ENCODE peak calls at places on chromosomes 1 and 21, in five cellular contexts. P is NCI-H1092, R is RKO, N is endodermal cell, O is Panc1. E is an unnamed sample.

GRCh38 chr1:66489146-66489545 is 44.8 kb upstream of the SGIP1 start:
- DNase-seq in O (no peak), N (no peak), R (peak), P (no peak), E (no peak)

GRCh38 chr1:91736999-91737615 is 148.8 kb downstream of the TGFBR3 start:
- DNase-seq in N (peak), O (peak), R (peak), P (no peak), E (no peak)

GRCh38 chr1:212219679-212220463 is 65.3 kb upstream of the PPP2R5A start:
- DNase-seq in P (no peak), O (no peak), N (peak), R (no peak), E (no peak)

GRCh38 chr1:27031235-27032118 is 18.8 kb upstream of the TENT5B start:
- DNase-seq in R (no peak), O (no peak), N (peak), P (no peak), E (no peak)

GRCh38 chr1:56095924-56096655 is 483.3 kb downstream of the PLPP3 start:
- DNase-seq in P (no peak), R (no peak), N (no peak), O (no peak), E (no peak)

GRCh38 chr1:72777918-72778317 is 495.6 kb upstream of the NEGR1 start:
- DNase-seq in O (no peak), P (no peak), N (no peak), R (no peak), E (no peak)

GRCh38 chr21:44517175-44517899 is 22.7 kb downstream of the KRTAP10-1 start:
- DNase-seq in R (peak), P (no peak), N (peak), O (no peak), E (no peak)

GRCh38 chr1:244603498-244603897 is 49.4 kb upstream of the DESI2 start:
- DNase-seq in P (peak), R (peak), O (no peak), N (no peak), E (peak)

GRCh38 chr1:145891143-145891542 is 5.5 kb upstream of the ANKRD35 start:
- DNase-seq in O (no peak), N (no peak), P (no peak), R (no peak), E (peak)

GRCh38 chr1:18965206-18966173 is 9.0 kb upstream of the IFFO2 start:
- DNase-seq in O (no peak), P (no peak), N (peak), R (no peak), E (no peak)

GRCh38 chr1:212650228-212650627 is 41.7 kb downstream of the ATF3 start:
- DNase-seq in N (no peak), P (no peak), O (no peak), R (no peak), E (peak)

GRCh38 chr1:7427066-7427465 is 344.0 kb upstream of the VAMP3 start:
- DNase-seq in O (no peak), R (no peak), P (no peak), N (no peak), E (no peak)

GRCh38 chr1:87176090-87176489 is 152.6 kb upstream of the LMO4 start:
- DNase-seq in P (no peak), O (no peak), R (no peak), N (no peak), E (no peak)

GRCh38 chr1:90591970-90592356 is 125.1 kb downstream of the BARHL2 start:
- DNase-seq in R (no peak), P (no peak), O (no peak), N (peak), E (no peak)

GRCh38 chr21:32120231-32120630 is 158.6 kb downstream of the MIS18A start:
- DNase-seq in R (no peak), O (no peak), P (no peak), N (no peak), E (no peak)

GRCh38 chr1:69739181-69739580 is 171.5 kb downstream of the LRRC7 start:
- DNase-seq in P (no peak), R (no peak), N (no peak), O (no peak), E (no peak)

GRCh38 chr1:46413596-46413985 is 19.5 kb downstream of the FAAH start:
- DNase-seq in P (no peak), O (no peak), R (no peak), N (peak), E (no peak)